ENCODE peak calls at places on chromosomes 16 and 17, in five cellular contexts. K, E, V, D and F are unnamed samples.

GRCh38 chr17:64449545-64449944 is 630 bp downstream of the MILR1 start:
- ATAC-seq in K (peak; percentile 67), E (no peak), V (no peak), D (no peak), F (no peak)

GRCh38 chr17:49952912-49953497 is 16.0 kb upstream of the DLX4 start:
- ATAC-seq in K (no peak), E (no peak), V (no peak), D (no peak), F (peak; percentile 5)

GRCh38 chr16:15597822-15598647 is 44.9 kb downstream of the MARF1 start:
- ATAC-seq in K (no peak), E (no peak), V (no peak), D (peak; percentile 27), F (no peak)

GRCh38 chr17:69141802-69142472 is at the start of gene ABCA6:
- ATAC-seq in K (peak; percentile 89), E (no peak), V (no peak), D (peak; percentile 41), F (peak; percentile 88)

GRCh38 chr17:17844079-17844478 is 7.3 kb upstream of the SREBF1 start:
- ATAC-seq in K (no peak), E (no peak), V (no peak), D (no peak), F (no peak)

GRCh38 chr16:4393243-4393606 is 21.6 kb downstream of the VASN start:
- ATAC-seq in K (no peak), E (no peak), V (no peak), D (no peak), F (no peak)

GRCh38 chr17:15083225-15083624 is 181.9 kb downstream of the PMP22 start:
- ATAC-seq in K (no peak), E (no peak), V (no peak), D (no peak), F (no peak)

GRCh38 chr17:21263351-21263750 is 10.1 kb upstream of the NATD1 start:
- ATAC-seq in K (no peak), E (no peak), V (no peak), D (no peak), F (no peak)

GRCh38 chr17:36590082-36590481 is 1.6 kb upstream of the DHRS11 start:
- ATAC-seq in K (peak; percentile 62), E (no peak), V (no peak), D (no peak), F (no peak)

GRCh38 chr16:83200005-83200779 is 573.4 kb downstream of the CDH13 start:
- ATAC-seq in K (no peak), E (peak; percentile 48), V (no peak), D (peak; percentile 83), F (no peak)

GRCh38 chr16:23940111-23940510 is 104.3 kb downstream of the PRKCB start:
- ATAC-seq in K (no peak), E (no peak), V (no peak), D (no peak), F (no peak)

GRCh38 chr16:50674831-50675230 is 6.3 kb downstream of the SNX20 start:
- ATAC-seq in K (no peak), E (no peak), V (no peak), D (no peak), F (no peak)

GRCh38 chr16:87715658-87716057 is 50.1 kb downstream of the KLHDC4 start:
- ATAC-seq in K (no peak), E (no peak), V (no peak), D (no peak), F (no peak)

GRCh38 chr17:56807723-56808122 is 26.0 kb downstream of the C17orf67 start:
- ATAC-seq in K (no peak), E (no peak), V (no peak), D (no peak), F (no peak)

GRCh38 chr16:81632392-81633146 is 146.5 kb upstream of the PLCG2 start:
- ATAC-seq in K (peak; percentile 22), E (no peak), V (peak; percentile 37), D (no peak), F (no peak)

GRCh38 chr17:62091804-62092203 is 26.7 kb upstream of the MED13 start:
- ATAC-seq in K (no peak), E (no peak), V (no peak), D (no peak), F (no peak)

GRCh38 chr17:29827179-29827578 is 102.8 kb downstream of the SSH2 start:
- ATAC-seq in K (no peak), E (no peak), V (no peak), D (no peak), F (no peak)

GRCh38 chr16:11004957-11005610 is 60.7 kb downstream of the CLEC16A start:
- ATAC-seq in K (no peak), E (no peak), V (no peak), D (no peak), F (peak; percentile 43)

GRCh38 chr17:82269882-82270500 is 3.5 kb downstream of the CSNK1D start:
- ATAC-seq in K (no peak), E (no peak), V (no peak), D (no peak), F (no peak)

GRCh38 chr17:82266142-82266541 is 7.4 kb downstream of the CSNK1D start:
- ATAC-seq in K (no peak), E (no peak), V (no peak), D (no peak), F (no peak)

GRCh38 chr17:82270651-82271050 is 2.8 kb downstream of the CSNK1D start:
- ATAC-seq in K (no peak), E (no peak), V (no peak), D (no peak), F (no peak)

GRCh38 chr17:82269138-82269881 is 4.2 kb downstream of the CSNK1D start:
- ATAC-seq in K (no peak), E (no peak), V (no peak), D (no peak), F (no peak)

DNA sequence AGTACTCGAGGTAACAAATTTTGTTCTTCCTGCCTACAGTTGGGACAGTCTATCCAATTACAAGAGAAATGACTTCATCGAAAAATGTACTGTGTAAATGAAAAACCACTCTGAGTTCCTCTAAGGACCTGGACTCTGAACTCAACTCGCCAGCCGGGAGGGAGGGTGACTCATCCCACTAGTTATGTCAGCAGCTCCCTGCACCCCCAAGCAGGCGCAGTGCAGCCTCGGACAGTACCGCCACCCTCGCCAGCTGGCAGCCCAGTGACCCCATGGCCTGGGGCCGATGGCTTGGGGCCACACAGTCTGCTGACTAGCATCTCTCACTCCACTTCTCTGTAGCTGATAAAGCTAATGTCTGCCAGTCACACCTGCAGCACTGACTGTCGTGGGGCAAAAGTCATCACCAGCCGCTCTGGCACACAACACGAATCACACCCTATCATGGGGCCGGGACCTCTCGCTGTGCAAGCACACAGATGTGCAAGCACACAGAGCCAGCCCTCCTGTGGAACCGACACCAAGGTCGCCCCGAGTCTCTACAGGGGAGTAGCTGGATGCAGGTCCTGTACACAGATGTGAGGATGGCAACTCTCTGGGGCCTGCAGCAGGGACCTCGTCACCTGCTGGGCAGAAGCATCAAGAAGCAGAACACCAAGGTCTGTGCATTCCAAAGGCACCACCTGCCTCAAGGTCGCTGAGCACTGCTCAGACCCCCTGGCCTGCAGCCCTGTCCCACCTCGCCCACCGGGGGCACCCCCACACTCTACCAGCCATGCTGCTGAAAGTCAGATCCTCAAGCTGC is 5.7 kb downstream of the CSNK1D start:
- ATAC-seq in K (peak; percentile 92), E (peak; percentile 63), V (peak; percentile 96), D (peak; percentile 88), F (peak; percentile 99)
- TF ChIP-seq POLR2AphosphoS5 in K (no peak), E (no peak), V (peak; percentile 80), D (no peak), F (peak; percentile 83)

GRCh38 chr17:73972901-73973300 is 230.6 kb upstream of the RPL38 start:
- ATAC-seq in K (no peak), E (no peak), V (no peak), D (no peak), F (no peak)
- TF ChIP-seq EP300 in K (no peak), E (no peak), V (no peak), D (no peak), F (no peak)

GRCh38 chr16:84603115-84603816 is 14.6 kb downstream of the COTL1 start:
- ATAC-seq in K (no peak), E (peak; percentile 7), V (peak; percentile 49), D (no peak), F (peak; percentile 84)
- TF ChIP-seq POLR2AphosphoS5 in K (no peak), E (no peak), V (peak; percentile 61), D (no peak), F (peak; percentile 68)

GRCh38 chr17:63441654-63442053 is 4.5 kb downstream of the CYB561 start:
- ATAC-seq in K (no peak), E (no peak), V (no peak), D (no peak), F (no peak)

GRCh38 chr17:63440770-63441335 is 5.3 kb downstream of the CYB561 start:
- ATAC-seq in K (no peak), E (no peak), V (no peak), D (no peak), F (no peak)

GRCh38 chr17:63442074-63442473 is 4.0 kb downstream of the CYB561 start:
- ATAC-seq in K (no peak), E (no peak), V (no peak), D (no peak), F (no peak)

GRCh38 chr17:63443053-63443452 is 3.1 kb downstream of the CYB561 start:
- ATAC-seq in K (no peak), E (no peak), V (no peak), D (no peak), F (no peak)

GRCh38 chr17:63442549-63443035 is 3.5 kb downstream of the CYB561 start:
- ATAC-seq in K (peak; percentile 59), E (peak; percentile 22), V (no peak), D (peak; percentile 56), F (no peak)
- TF ChIP-seq EP300 in K (no peak), E (no peak), V (no peak), D (no peak), F (no peak)